ENCODE peak calls at places on chromosomes 5 and 9, in seven cellular contexts. U is bronchial epithelial cell, P is cardiac fibroblast, R is cardiac muscle cell, E is Caco-2, O is endodermal cell, D is lung. T is an unnamed sample.

GRCh38 chr5:20554001-20554400 is 566.0 kb upstream of the CDH18 start:
- DNase-seq in U (no peak), P (peak), R (no peak), E (no peak), O (no peak), D (no peak), T (no peak)

GRCh38 chr5:78566747-78567449 is 81.7 kb downstream of the LHFPL2 start:
- DNase-seq in U (peak), P (peak), R (no peak), E (no peak), O (no peak), D (no peak), T (no peak)

GRCh38 chr5:125093776-125094175 is 347.3 kb upstream of the ZNF608 start:
- DNase-seq in U (peak), P (peak), R (no peak), E (no peak), O (no peak), D (no peak), T (peak)

GRCh38 chr5:135386886-135387628 is 12.0 kb downstream of the MACROH2A1 start:
- DNase-seq in U (peak), P (peak), R (no peak), E (no peak), O (no peak), D (peak), T (peak)

GRCh38 chr5:159022178-159022556 is 77.5 kb downstream of the EBF1 start:
- DNase-seq in U (no peak), P (peak), R (no peak), E (no peak), O (no peak), D (peak), T (peak)

GRCh38 chr5:111278824-111279504 is 54.8 kb downstream of the CAMK4 start:
- DNase-seq in U (peak), P (peak), R (peak), E (peak), O (peak), D (peak), T (no peak)

GRCh38 chr9:79705704-79706103 is 133.9 kb downstream of the TLE4 start:
- DNase-seq in U (no peak), P (no peak), R (no peak), E (no peak), O (no peak), D (no peak), T (no peak)

GRCh38 chr5:14831006-14831338 is 40.6 kb downstream of the ANKH start:
- DNase-seq in U (no peak), P (no peak), R (no peak), E (no peak), O (no peak), D (no peak), T (no peak)

GRCh38 chr9:86077286-86077685 is 22.1 kb downstream of the GOLM1 start:
- DNase-seq in U (no peak), P (no peak), R (peak), E (no peak), O (no peak), D (no peak), T (no peak)

GRCh38 chr5:65808818-65809217 is 86.8 kb downstream of the NLN start:
- DNase-seq in U (peak), P (peak), R (no peak), E (no peak), O (no peak), D (no peak), T (no peak)

GRCh38 chr9:88533951-88534455 is 975 bp upstream of the NXNL2 start:
- DNase-seq in U (peak), P (peak), R (peak), E (peak), O (peak), D (peak), T (no peak)

GRCh38 chr9:118326326-118326725 is 622.1 kb downstream of the TLR4 start:
- DNase-seq in U (no peak), P (no peak), R (no peak), E (no peak), O (no peak), D (no peak), T (no peak)

GRCh38 chr9:81759680-81760215 is 70.4 kb upstream of the TLE1 start:
- DNase-seq in U (peak), P (peak), R (no peak), E (no peak), O (no peak), D (no peak), T (peak)

GRCh38 chr5:172410839-172411238 is 43.5 kb downstream of the SH3PXD2B start:
- DNase-seq in U (no peak), P (peak), R (no peak), E (no peak), O (no peak), D (no peak), T (peak)

GRCh38 chr9:132027752-132028666 is 51.7 kb downstream of the MED27 start:
- DNase-seq in U (peak), P (peak), R (no peak), E (no peak), O (no peak), D (peak), T (no peak)

GRCh38 chr5:161305601-161306000 is 240.9 kb downstream of the GABRB2 start:
- DNase-seq in U (no peak), P (no peak), R (no peak), E (no peak), O (no peak), D (no peak), T (no peak)

GRCh38 chr9:81468084-81468595 is 221.2 kb downstream of the TLE1 start:
- DNase-seq in U (no peak), P (no peak), R (no peak), E (no peak), O (peak), D (no peak), T (no peak)

GRCh38 chr5:159765034-159765433 is 151.2 kb upstream of the ADRA1B start:
- DNase-seq in U (no peak), P (peak), R (no peak), E (no peak), O (no peak), D (no peak), T (no peak)

GRCh38 chr9:113638916-113639315 is 175.4 kb downstream of the RGS3 start:
- DNase-seq in U (no peak), P (no peak), R (no peak), E (no peak), O (peak), D (no peak), T (no peak)

GRCh38 chr5:173454764-173455598 is 126.8 kb upstream of the STC2 start:
- DNase-seq in U (peak), P (peak), R (no peak), E (no peak), O (no peak), D (no peak), T (peak)

GRCh38 chr9:6605202-6605601 is 40.3 kb downstream of the GLDC start:
- DNase-seq in U (no peak), P (no peak), R (no peak), E (no peak), O (no peak), D (no peak), T (no peak)

GRCh38 chr5:132280371-132281240 is 13.6 kb upstream of the SLC22A4 start:
- DNase-seq in U (no peak), P (no peak), R (no peak), E (no peak), O (no peak), D (no peak), T (no peak)

GRCh38 chr5:132275367-132276220 is 18.1 kb downstream of the PDLIM4 start:
- DNase-seq in U (no peak), P (no peak), R (no peak), E (no peak), O (peak), D (no peak), T (no peak)

GRCh38 chr5:132281856-132282614 is 12.2 kb upstream of the SLC22A4 start:
- DNase-seq in U (no peak), P (no peak), R (no peak), E (no peak), O (no peak), D (no peak), T (no peak)

GRCh38 chr5:132279801-132280200 is 14.4 kb upstream of the SLC22A4 start:
- DNase-seq in U (no peak), P (no peak), R (no peak), E (no peak), O (no peak), D (no peak), T (no peak)

DNA sequence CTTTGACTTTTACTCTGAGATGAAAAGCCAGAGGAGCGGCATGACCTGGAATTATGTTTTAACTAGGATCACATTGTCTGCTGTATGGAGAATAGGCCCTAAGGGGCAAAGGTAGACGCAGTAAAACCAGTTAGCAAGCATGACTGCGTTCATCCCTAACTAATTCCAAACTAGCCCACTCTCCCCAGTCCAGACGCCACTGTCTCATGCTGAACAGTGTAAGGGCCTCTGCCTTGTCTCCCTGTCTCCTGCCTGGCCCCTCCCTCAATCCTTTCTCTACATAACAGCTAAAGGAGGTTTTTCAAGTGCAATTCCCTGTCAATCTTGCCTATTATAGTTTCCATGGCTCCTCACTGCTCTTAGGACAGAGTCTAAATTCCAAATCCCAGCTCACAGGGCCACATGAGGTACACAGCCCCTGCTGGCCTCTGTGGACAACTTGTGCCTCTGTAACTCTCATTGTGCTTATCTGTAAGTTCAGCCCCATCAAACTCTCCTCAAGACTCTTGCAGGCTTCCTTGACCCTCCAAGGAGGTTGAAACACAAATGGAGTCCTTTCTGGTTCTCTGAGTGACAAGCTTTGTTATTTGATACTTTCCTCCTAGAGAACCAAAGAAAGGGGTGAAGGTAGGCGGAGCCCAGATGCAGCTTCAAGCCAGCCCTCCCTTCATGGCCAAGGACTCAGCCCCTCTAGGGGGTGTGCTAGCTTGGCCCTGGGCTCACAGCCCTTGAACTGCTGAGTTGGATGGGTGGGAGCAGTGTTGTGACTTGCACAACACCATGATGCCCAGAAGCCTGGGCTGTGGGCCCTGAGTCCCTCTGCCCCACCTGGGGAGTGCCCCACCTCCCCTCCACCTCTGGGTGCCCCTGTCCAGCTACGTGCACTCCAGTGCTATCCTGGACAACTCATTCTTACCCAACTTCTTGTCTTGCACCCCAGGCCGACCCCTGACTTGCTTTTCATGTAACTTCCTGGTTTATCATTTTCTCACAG is 15.9 kb upstream of the SLC22A4 start:
- DNase-seq in U (no peak), P (no peak), R (peak), E (peak), O (peak), D (no peak), T (no peak)
- TF ChIP-seq CTCF in U (no peak), P (no peak), R (no peak), E (peak), O (peak), D (no peak), T (no peak)

GRCh38 chr9:37035472-37036236 is 1.6 kb upstream of the PAX5 start:
- DNase-seq in U (peak), P (no peak), R (no peak), E (no peak), O (peak), D (no peak), T (no peak)
- H3K4me3 ChIP-seq in U (no peak), P (no peak), R (peak), E (peak), O (peak), D (no peak), T (no peak)

GRCh38 chr5:93673555-93673954 is 67.8 kb downstream of the POU5F2 start:
- DNase-seq in U (no peak), P (no peak), R (no peak), E (no peak), O (no peak), D (no peak), T (no peak)
- TF ChIP-seq CTCF in U (no peak), P (no peak), R (no peak), E (no peak), O (no peak), D (no peak), T (no peak)

DNA sequence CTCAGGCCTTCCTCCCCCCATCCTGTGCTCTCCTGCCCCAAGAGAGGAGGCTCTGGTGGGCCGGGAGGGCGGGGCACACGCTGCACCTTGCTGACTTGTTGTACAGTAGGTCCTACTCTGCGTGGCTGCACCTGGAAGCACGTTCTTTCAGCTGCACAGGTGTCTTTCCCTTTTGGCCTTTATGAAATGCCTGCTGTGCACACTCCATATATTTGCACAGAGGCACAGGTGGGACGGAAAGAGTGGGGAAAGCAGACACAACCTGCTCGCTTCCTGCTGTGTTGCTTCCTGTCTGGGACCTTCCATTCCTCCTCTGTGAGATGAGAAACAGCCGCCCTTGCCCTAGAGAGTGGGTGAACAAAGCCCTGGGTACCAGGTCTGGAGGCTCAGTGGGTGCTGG is 4.8 kb downstream of the USP20 start:
- DNase-seq in U (no peak), P (no peak), R (no peak), E (no peak), O (no peak), D (no peak), T (no peak)
- H3K4me3 ChIP-seq in U (no peak), P (no peak), R (no peak), E (no peak), O (no peak), D (no peak), T (no peak)

DNA sequence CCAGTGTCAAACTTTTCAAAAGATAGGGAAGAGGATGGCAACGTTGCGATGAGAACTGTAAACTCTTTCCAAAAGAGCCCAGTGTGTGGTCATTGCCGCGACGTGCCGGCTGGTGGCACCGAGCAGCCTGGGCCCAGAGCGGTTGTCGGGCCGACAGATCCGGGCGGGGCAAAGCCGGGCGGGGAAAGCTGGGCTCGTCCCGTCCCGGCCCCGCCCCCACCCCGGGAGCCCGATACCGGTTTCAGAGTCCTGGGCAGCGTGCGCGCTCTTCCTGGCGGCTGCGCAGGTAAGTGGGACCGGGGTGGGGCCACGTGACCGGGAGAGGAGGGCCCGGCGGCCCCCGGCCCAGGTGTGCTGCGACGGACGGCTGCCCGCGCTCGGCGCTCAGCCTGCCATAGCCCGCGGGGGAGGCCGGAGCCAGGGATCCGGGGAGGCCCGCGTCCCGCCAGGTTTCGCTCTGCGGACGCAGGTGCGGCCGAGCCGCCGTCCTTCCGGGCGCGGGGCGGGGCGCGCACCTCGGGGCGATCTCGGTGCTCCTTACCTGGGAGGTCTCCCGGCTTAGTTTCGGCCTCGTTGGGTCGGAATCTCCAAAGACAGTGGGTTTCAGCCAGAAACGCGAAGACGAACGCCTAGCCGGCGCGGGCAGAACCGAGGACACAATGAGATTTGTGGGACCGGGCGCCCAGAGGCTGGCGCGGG is at the start of gene MARVELD2:
- DNase-seq in U (peak), P (peak), R (peak), E (peak), O (peak), D (peak), T (no peak)
- TF ChIP-seq CTCF in U (peak), P (no peak), R (peak), E (peak), O (peak), D (peak), T (peak)

GRCh38 chr9:76905661-76905983 is 292 bp downstream of the PRUNE2 start:
- DNase-seq in U (no peak), P (no peak), R (no peak), E (no peak), O (no peak), D (no peak), T (no peak)
- H3K4me3 ChIP-seq in U (no peak), P (peak), R (peak), E (peak), O (peak), D (peak), T (peak)